ENCODE peak calls at places on chromosomes 3 and 15, in nine cellular contexts. One of them, this sample, is unnamed.

GRCh38 chr3:24160424-24160823 is 215.3 kb downstream of the NR1D2 start:
- DNase-seq in brain microvascular endothelial cell: no peak
- DNase-seq in CD4-positive, alpha-beta T cell: no peak
- DNase-seq in GM23248: peak
- DNase-seq in germinal center: no peak
- DNase-seq in left cardiac atrium: peak
- DNase-seq in progenitor cell of endocrine pancreas: peak
- DNase-seq in ureter: no peak
- DNase-seq in NT2/D1: no peak
- DNase-seq in this sample: peak

GRCh38 chr3:102053375-102053989 is 204.2 kb downstream of the NFKBIZ start:
- DNase-seq in left cardiac atrium: no peak
- DNase-seq in ureter: no peak
- DNase-seq in NT2/D1: no peak
- DNase-seq in brain microvascular endothelial cell: peak
- DNase-seq in germinal center: no peak
- DNase-seq in progenitor cell of endocrine pancreas: no peak
- DNase-seq in CD4-positive, alpha-beta T cell: no peak
- DNase-seq in GM23248: peak
- DNase-seq in this sample: peak

GRCh38 chr15:35697549-35698299 is 151.8 kb upstream of the DPH6 start:
- DNase-seq in CD4-positive, alpha-beta T cell: no peak
- DNase-seq in germinal center: no peak
- DNase-seq in ureter: no peak
- DNase-seq in NT2/D1: no peak
- DNase-seq in GM23248: peak
- DNase-seq in progenitor cell of endocrine pancreas: no peak
- DNase-seq in brain microvascular endothelial cell: peak
- DNase-seq in left cardiac atrium: peak
- DNase-seq in this sample: peak

GRCh38 chr3:118900737-118901525 is 133.7 kb downstream of the IGSF11 start:
- DNase-seq in progenitor cell of endocrine pancreas: no peak
- DNase-seq in left cardiac atrium: no peak
- DNase-seq in germinal center: no peak
- DNase-seq in ureter: no peak
- DNase-seq in NT2/D1: no peak
- DNase-seq in brain microvascular endothelial cell: no peak
- DNase-seq in GM23248: no peak
- DNase-seq in CD4-positive, alpha-beta T cell: no peak
- DNase-seq in this sample: no peak

GRCh38 chr3:148360046-148360445 is 337.7 kb upstream of the AGTR1 start:
- DNase-seq in left cardiac atrium: no peak
- DNase-seq in GM23248: peak
- DNase-seq in germinal center: no peak
- DNase-seq in brain microvascular endothelial cell: peak
- DNase-seq in NT2/D1: no peak
- DNase-seq in ureter: no peak
- DNase-seq in CD4-positive, alpha-beta T cell: no peak
- DNase-seq in progenitor cell of endocrine pancreas: no peak
- DNase-seq in this sample: no peak

GRCh38 chr3:53547327-53547726 is 52.9 kb downstream of the CACNA1D start:
- DNase-seq in progenitor cell of endocrine pancreas: no peak
- DNase-seq in brain microvascular endothelial cell: no peak
- DNase-seq in CD4-positive, alpha-beta T cell: no peak
- DNase-seq in germinal center: no peak
- DNase-seq in ureter: no peak
- DNase-seq in NT2/D1: no peak
- DNase-seq in left cardiac atrium: no peak
- DNase-seq in GM23248: no peak
- DNase-seq in this sample: no peak

GRCh38 chr3:128319741-128320141 is 146.9 kb downstream of the DNAJB8 start:
- DNase-seq in ureter: peak
- DNase-seq in NT2/D1: no peak
- DNase-seq in CD4-positive, alpha-beta T cell: no peak
- DNase-seq in progenitor cell of endocrine pancreas: no peak
- DNase-seq in brain microvascular endothelial cell: no peak
- DNase-seq in left cardiac atrium: no peak
- DNase-seq in germinal center: no peak
- DNase-seq in GM23248: no peak
- DNase-seq in this sample: no peak

GRCh38 chr3:177150218-177150916 is 46.9 kb downstream of the TBL1XR1 start:
- DNase-seq in GM23248: peak
- DNase-seq in brain microvascular endothelial cell: no peak
- DNase-seq in progenitor cell of endocrine pancreas: no peak
- DNase-seq in ureter: no peak
- DNase-seq in CD4-positive, alpha-beta T cell: no peak
- DNase-seq in NT2/D1: no peak
- DNase-seq in germinal center: no peak
- DNase-seq in left cardiac atrium: no peak
- DNase-seq in this sample: peak

GRCh38 chr3:36707623-36708409 is 56.5 kb downstream of the DCLK3 start:
- DNase-seq in CD4-positive, alpha-beta T cell: no peak
- DNase-seq in left cardiac atrium: no peak
- DNase-seq in GM23248: peak
- DNase-seq in progenitor cell of endocrine pancreas: no peak
- DNase-seq in brain microvascular endothelial cell: peak
- DNase-seq in NT2/D1: no peak
- DNase-seq in ureter: no peak
- DNase-seq in germinal center: no peak
- DNase-seq in this sample: peak

GRCh38 chr15:39272901-39273300 is 308.0 kb upstream of the THBS1 start:
- DNase-seq in progenitor cell of endocrine pancreas: no peak
- DNase-seq in ureter: no peak
- DNase-seq in NT2/D1: no peak
- DNase-seq in GM23248: no peak
- DNase-seq in CD4-positive, alpha-beta T cell: no peak
- DNase-seq in left cardiac atrium: no peak
- DNase-seq in germinal center: no peak
- DNase-seq in brain microvascular endothelial cell: no peak
- DNase-seq in this sample: no peak

GRCh38 chr3:113223831-113224240 is 12.5 kb downstream of the BOC start:
- DNase-seq in GM23248: no peak
- DNase-seq in progenitor cell of endocrine pancreas: no peak
- DNase-seq in CD4-positive, alpha-beta T cell: no peak
- DNase-seq in brain microvascular endothelial cell: no peak
- DNase-seq in NT2/D1: no peak
- DNase-seq in left cardiac atrium: peak
- DNase-seq in ureter: no peak
- DNase-seq in germinal center: peak
- DNase-seq in this sample: no peak

GRCh38 chr3:130759692-130760338 is 13.2 kb upstream of the PIK3R4 start:
- DNase-seq in progenitor cell of endocrine pancreas: no peak
- DNase-seq in germinal center: peak
- DNase-seq in CD4-positive, alpha-beta T cell: peak
- DNase-seq in brain microvascular endothelial cell: peak
- DNase-seq in NT2/D1: peak
- DNase-seq in GM23248: peak
- DNase-seq in ureter: no peak
- DNase-seq in left cardiac atrium: peak
- DNase-seq in this sample: peak

GRCh38 chr15:98800437-98801233 is 152.3 kb downstream of the IGF1R start:
- DNase-seq in progenitor cell of endocrine pancreas: peak
- DNase-seq in NT2/D1: peak
- DNase-seq in germinal center: no peak
- DNase-seq in ureter: peak
- DNase-seq in brain microvascular endothelial cell: peak
- DNase-seq in CD4-positive, alpha-beta T cell: no peak
- DNase-seq in GM23248: peak
- DNase-seq in left cardiac atrium: peak
- DNase-seq in this sample: peak

GRCh38 chr3:18951333-18951732 is 197.0 kb upstream of the KCNH8 start:
- DNase-seq in brain microvascular endothelial cell: no peak
- DNase-seq in progenitor cell of endocrine pancreas: no peak
- DNase-seq in CD4-positive, alpha-beta T cell: no peak
- DNase-seq in NT2/D1: no peak
- DNase-seq in GM23248: no peak
- DNase-seq in ureter: no peak
- DNase-seq in germinal center: no peak
- DNase-seq in left cardiac atrium: no peak
- DNase-seq in this sample: no peak

GRCh38 chr3:38647217-38647970 is 2.1 kb downstream of the SCN5A start:
- DNase-seq in germinal center: no peak
- DNase-seq in CD4-positive, alpha-beta T cell: no peak
- DNase-seq in brain microvascular endothelial cell: no peak
- DNase-seq in ureter: peak
- DNase-seq in GM23248: no peak
- DNase-seq in left cardiac atrium: no peak
- DNase-seq in NT2/D1: no peak
- DNase-seq in progenitor cell of endocrine pancreas: no peak
- DNase-seq in this sample: no peak

GRCh38 chr15:95323798-95324197 is 1006.7 kb upstream of the NR2F2 start:
- DNase-seq in GM23248: no peak
- DNase-seq in progenitor cell of endocrine pancreas: no peak
- DNase-seq in CD4-positive, alpha-beta T cell: no peak
- DNase-seq in ureter: no peak
- DNase-seq in NT2/D1: no peak
- DNase-seq in left cardiac atrium: no peak
- DNase-seq in germinal center: no peak
- DNase-seq in brain microvascular endothelial cell: no peak
- DNase-seq in this sample: no peak

GRCh38 chr3:47028667-47029066 is 49.2 kb downstream of the NBEAL2 start:
- DNase-seq in GM23248: no peak
- DNase-seq in left cardiac atrium: no peak
- DNase-seq in brain microvascular endothelial cell: no peak
- DNase-seq in CD4-positive, alpha-beta T cell: no peak
- DNase-seq in germinal center: no peak
- DNase-seq in NT2/D1: no peak
- DNase-seq in ureter: no peak
- DNase-seq in progenitor cell of endocrine pancreas: no peak
- DNase-seq in this sample: no peak

GRCh38 chr3:19539488-19540395 is 391.4 kb downstream of the KCNH8 start:
- DNase-seq in brain microvascular endothelial cell: no peak
- DNase-seq in ureter: no peak
- DNase-seq in germinal center: no peak
- DNase-seq in left cardiac atrium: no peak
- DNase-seq in progenitor cell of endocrine pancreas: no peak
- DNase-seq in CD4-positive, alpha-beta T cell: no peak
- DNase-seq in GM23248: no peak
- DNase-seq in NT2/D1: no peak
- DNase-seq in this sample: no peak

This sample was measured in dermis blood vessel endothelial cell.